ENCODE peak calls at places on chromosome 16, in five cellular contexts. D is mesenchymal stem cell, Q is IMR-90, M is H1, I is trophoblast cell. R is an unnamed sample.

GRCh38 chr16:3954411-3954921 is 74.0 kb upstream of the CREBBP start:
- DNase-seq in I (no peak), Q (peak; percentile 57), D (no peak), M (no peak), R (no peak)

GRCh38 chr16:73949574-73950348 is 346.9 kb upstream of the PSMD7 start:
- DNase-seq in D (peak; percentile 6), M (no peak), Q (peak; percentile 83), I (peak; percentile 72), R (no peak)

GRCh38 chr16:12320298-12320706 is 343.8 kb downstream of the SNX29 start:
- DNase-seq in D (peak; percentile 64), M (no peak), I (no peak), Q (peak; percentile 93), R (no peak)

GRCh38 chr16:72787519-72788268 is 260.2 kb downstream of the ZFHX3 start:
- DNase-seq in Q (peak; percentile 94), I (peak; percentile 48), D (peak; percentile 97), M (peak; percentile 73), R (peak; percentile 36)

GRCh38 chr16:54193656-54194007 is 93.0 kb downstream of the IRX3 start:
- DNase-seq in I (peak; percentile 40), M (peak; percentile 95), Q (peak; percentile 25), D (peak; percentile 57), R (peak; percentile 68)

GRCh38 chr16:16171332-16171919 is 51.9 kb downstream of the ABCC6 start:
- DNase-seq in I (no peak), M (no peak), D (no peak), Q (no peak), R (no peak)

GRCh38 chr16:4306439-4307214 is 9.2 kb upstream of the GLIS2 start:
- DNase-seq in D (no peak), Q (no peak), I (no peak), M (no peak), R (no peak)

GRCh38 chr16:751152-752007 is 9.2 kb upstream of the MSLN start:
- DNase-seq in M (no peak), Q (no peak), D (no peak), I (no peak), R (no peak)

GRCh38 chr16:81473066-81473488 is 28.5 kb downstream of the CMIP start:
- DNase-seq in Q (no peak), I (no peak), M (no peak), D (no peak), R (no peak)

GRCh38 chr16:65782537-65783290 is 583.8 kb upstream of the CDH5 start:
- DNase-seq in I (no peak), Q (peak; percentile 55), D (peak; percentile 48), M (peak; percentile 27), R (no peak)

GRCh38 chr16:11090947-11091785 is 146.8 kb downstream of the CLEC16A start:
- DNase-seq in I (no peak), Q (no peak), M (no peak), D (no peak), R (no peak)

GRCh38 chr16:61780161-61780560 is 256.1 kb downstream of the CDH8 start:
- DNase-seq in I (no peak), Q (no peak), D (no peak), M (no peak), R (no peak)

GRCh38 chr16:3959148-3959547 is 78.6 kb upstream of the CREBBP start:
- DNase-seq in D (peak; percentile 72), I (peak; percentile 88), M (no peak), Q (peak; percentile 90), R (no peak)

GRCh38 chr16:8493885-8494487 is 96.3 kb downstream of the TMEM114 start:
- DNase-seq in Q (no peak), D (no peak), I (no peak), M (peak; percentile 50), R (no peak)

GRCh38 chr16:57316390-57317017 is 32.0 kb upstream of the PLLP start:
- DNase-seq in D (peak; percentile 97), M (peak; percentile 23), I (no peak), Q (peak; percentile 89), R (no peak)

GRCh38 chr16:4404247-4404966 is 12.0 kb downstream of the CORO7 start:
- DNase-seq in Q (no peak), D (peak; percentile 65), I (peak; percentile 75), M (peak; percentile 93), R (no peak)

GRCh38 chr16:9578459-9578858 is 487.0 kb downstream of the HAPSTR1 start:
- DNase-seq in Q (no peak), D (no peak), M (no peak), I (no peak), R (no peak)

GRCh38 chr16:55487048-55487803 is 8.2 kb downstream of the MMP2 start:
- DNase-seq in D (peak; percentile 67), Q (peak; percentile 92), M (no peak), I (no peak), R (no peak)

GRCh38 chr16:60041671-60042070 is 1307.6 kb upstream of the GOT2 start:
- DNase-seq in I (no peak), Q (no peak), M (no peak), D (no peak), R (no peak)

GRCh38 chr16:55175389-55175788 is 148.6 kb upstream of the IRX6 start:
- DNase-seq in Q (no peak), I (no peak), D (no peak), M (no peak), R (no peak)

GRCh38 chr16:70298988-70299938 is at the start of gene DDX19B:
- DNase-seq in D (peak; percentile 74), I (peak; percentile 50), Q (peak; percentile 64), M (peak; percentile 84), R (no peak)
- H3K14ac ChIP-seq in D (no peak within 1 kb of the TSS), I (peak within 1 kb of the TSS; percentile 98), Q (peak within 1 kb of the TSS; percentile 95), M (peak within 1 kb of the TSS; percentile 53), R (peak within 1 kb of the TSS; percentile 23)

DNA sequence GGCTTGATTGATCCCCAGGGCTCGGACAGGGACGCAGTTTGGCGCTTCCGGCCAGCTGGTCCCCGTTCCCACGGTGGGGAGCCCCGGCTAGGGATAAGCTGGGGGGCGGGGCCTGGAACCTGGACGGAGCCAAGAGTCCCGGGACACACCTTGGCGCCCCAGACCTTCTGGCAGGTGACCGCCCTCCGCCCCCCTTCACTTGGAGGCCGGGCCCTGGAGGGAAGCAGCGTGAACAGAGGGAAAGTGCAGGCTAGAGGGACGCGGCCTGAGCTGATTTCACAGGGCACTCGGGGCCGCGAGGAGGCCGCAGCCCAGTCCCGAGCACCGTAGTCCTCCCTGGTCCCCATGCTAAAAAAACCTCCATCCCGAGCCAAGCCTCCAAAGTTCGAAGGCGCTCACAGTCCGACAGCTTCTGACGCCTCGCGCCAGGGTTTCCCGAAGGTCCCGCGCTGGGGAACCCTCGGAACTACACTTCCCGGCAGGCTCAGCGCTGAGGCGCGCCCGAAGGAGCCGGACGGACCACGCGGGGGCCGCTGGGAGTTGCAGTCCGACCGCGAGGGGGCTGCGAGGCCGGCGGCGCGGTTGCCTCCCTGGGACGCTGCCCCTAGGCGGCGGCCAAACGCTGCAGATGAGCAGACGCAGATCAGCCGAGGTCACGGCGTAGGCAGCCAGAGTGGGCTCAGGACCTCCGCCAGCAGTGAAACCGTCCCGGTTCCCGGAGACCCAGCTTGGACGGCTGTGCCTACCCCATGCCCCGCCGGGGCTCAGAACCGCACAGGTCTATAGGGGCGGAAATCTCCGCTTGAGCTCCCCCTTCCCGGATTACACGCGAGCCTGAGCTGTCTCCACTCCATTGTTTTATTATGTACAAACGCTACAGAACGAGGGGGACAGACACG is at the start of gene TBX6:
- DNase-seq in I (peak; percentile 94), M (peak; percentile 97), D (peak; percentile 93), Q (peak; percentile 81), R (peak; percentile 93)
- H2AK5ac ChIP-seq in I (peak within 1 kb of the TSS; percentile 81), M (peak within 1 kb of the TSS; percentile 14), D (no peak within 1 kb of the TSS), Q (peak within 1 kb of the TSS; percentile 48), R (peak within 1 kb of the TSS; percentile 92)

DNA sequence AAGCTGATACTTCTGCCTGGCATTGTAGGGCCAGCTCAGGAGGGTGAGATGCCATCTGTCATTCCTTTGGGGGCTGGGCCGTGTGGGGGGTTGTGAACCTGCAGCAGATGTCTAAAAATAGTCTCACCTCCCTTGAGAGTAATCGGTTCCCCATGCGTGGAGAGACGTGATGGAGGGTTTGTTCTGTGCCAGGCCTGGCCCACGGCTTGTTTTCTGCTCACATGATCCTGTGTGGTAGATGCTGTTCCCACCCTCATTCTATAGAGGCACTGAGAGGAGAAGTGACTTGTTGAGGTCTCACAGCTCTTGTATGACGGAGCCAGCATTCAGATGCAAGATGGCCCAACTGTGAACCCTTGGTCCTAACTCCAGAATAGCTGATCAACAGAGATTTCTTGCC is 4.6 kb downstream of the IRF8 start:
- DNase-seq in D (no peak), M (no peak), Q (no peak), I (no peak), R (no peak)
- H3K4me3 ChIP-seq in D (no peak overlapping the region), M (no peak overlapping the region), Q (no peak overlapping the region), I (no peak overlapping the region), R (no peak overlapping the region)

GRCh38 chr16:69564845-69565610 is 738 bp upstream of the NFAT5 start:
- DNase-seq in D (peak; percentile 30), Q (no peak), I (no peak), M (no peak), R (no peak)
- H3K14ac ChIP-seq in D (no peak overlapping the region), Q (peak overlapping the region; percentile 83), I (peak overlapping the region; percentile 100), M (no peak overlapping the region), R (peak overlapping the region; percentile 50)

GRCh38 chr16:76681296-76681695 is 404.1 kb downstream of the CNTNAP4 start:
- DNase-seq in I (no peak), M (no peak), D (no peak), Q (no peak), R (no peak)

DNA sequence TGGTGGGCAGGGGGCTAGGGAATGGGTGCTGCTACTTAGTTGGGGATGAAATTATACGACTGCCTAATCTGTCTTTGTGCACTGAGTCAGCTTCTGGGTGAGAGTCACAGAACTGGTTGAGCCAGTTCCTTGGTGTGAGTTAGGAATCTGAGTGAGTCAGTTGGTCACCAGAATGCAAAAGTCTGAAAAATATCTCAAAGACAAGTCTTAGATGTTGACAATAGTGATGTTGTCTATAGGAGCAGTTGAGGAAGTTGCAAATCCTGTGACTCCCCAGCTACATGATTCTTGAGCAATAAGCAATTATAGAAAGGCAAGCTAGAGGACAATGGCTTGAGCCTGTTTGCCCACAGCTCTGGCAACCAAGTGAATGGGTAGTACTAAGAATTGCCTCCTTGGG is 399.2 kb downstream of the CNTNAP4 start:
- DNase-seq in M (no peak), D (no peak), I (peak; percentile 90), Q (no peak), R (no peak)
- H2AK5ac ChIP-seq in M (no peak overlapping the region), D (no peak overlapping the region), I (no peak overlapping the region), Q (no peak overlapping the region), R (no peak overlapping the region)

GRCh38 chr16:1989826-1990335 is at the start of gene SYNGR3:
- DNase-seq in M (peak; percentile 72), Q (no peak), I (no peak), D (no peak), R (no peak)
- H3K4me3 ChIP-seq in M (peak within 1 kb of the TSS; percentile 60), Q (peak within 1 kb of the TSS; percentile 52), I (peak within 1 kb of the TSS; percentile 23), D (peak within 1 kb of the TSS; percentile 31), R (peak within 1 kb of the TSS; percentile 85)

GRCh38 chr16:67028555-67029248 is at the start of gene CBFB:
- DNase-seq in Q (peak; percentile 89), I (peak; percentile 93), M (peak; percentile 91), D (peak; percentile 92), R (peak; percentile 86)
- H3K14ac ChIP-seq in Q (peak within 1 kb of the TSS; percentile 99), I (peak within 1 kb of the TSS; percentile 91), M (no peak within 1 kb of the TSS), D (peak within 1 kb of the TSS; percentile 40), R (peak within 1 kb of the TSS; percentile 98)